ENCODE peak calls at places on chromosomes 12 and 14, in six cellular contexts. One of them, this sample, is unnamed.

GRCh38 chr12:26434299-26434915 is 239.0 kb downstream of the SSPN start:
- DNase-seq in tibial nerve: no peak
- DNase-seq in transverse colon: peak; percentile 10
- DNase-seq in ovary: no peak
- DNase-seq in HepG2: peak; percentile 48
- DNase-seq in adrenal gland: peak; percentile 60
- DNase-seq in this sample: no peak

GRCh38 chr14:44897844-44898151 is 63.9 kb downstream of the KLHL28 start:
- DNase-seq in tibial nerve: no peak
- DNase-seq in transverse colon: no peak
- DNase-seq in ovary: no peak
- DNase-seq in HepG2: no peak
- DNase-seq in adrenal gland: peak; percentile 78
- DNase-seq in this sample: no peak

GRCh38 chr14:93691042-93691780 is 97.1 kb downstream of the PRIMA1 start:
- DNase-seq in tibial nerve: no peak
- DNase-seq in transverse colon: no peak
- DNase-seq in ovary: no peak
- DNase-seq in HepG2: no peak
- DNase-seq in adrenal gland: no peak
- DNase-seq in this sample: no peak

GRCh38 chr12:122880668-122881067 is 15.3 kb downstream of the VPS37B start:
- DNase-seq in tibial nerve: no peak
- DNase-seq in transverse colon: no peak
- DNase-seq in ovary: no peak
- DNase-seq in HepG2: peak; percentile 47
- DNase-seq in adrenal gland: peak; percentile 51
- DNase-seq in this sample: no peak

GRCh38 chr12:112852127-112852526 is 54.6 kb upstream of the OAS1 start:
- DNase-seq in tibial nerve: no peak
- DNase-seq in transverse colon: no peak
- DNase-seq in ovary: no peak
- DNase-seq in HepG2: no peak
- DNase-seq in adrenal gland: no peak
- DNase-seq in this sample: no peak

GRCh38 chr12:89345830-89346740 is 6.2 kb downstream of the DUSP6 start:
- DNase-seq in tibial nerve: no peak
- DNase-seq in transverse colon: peak; percentile 60
- DNase-seq in ovary: no peak
- DNase-seq in HepG2: no peak
- DNase-seq in adrenal gland: peak; percentile 81
- DNase-seq in this sample: peak; percentile 85

GRCh38 chr12:57236925-57237652 is 7.6 kb downstream of the SHMT2 start:
- DNase-seq in tibial nerve: no peak
- DNase-seq in transverse colon: no peak
- DNase-seq in ovary: no peak
- DNase-seq in HepG2: no peak
- DNase-seq in adrenal gland: no peak
- DNase-seq in this sample: no peak

GRCh38 chr14:22159049-22159448 is 430.0 kb downstream of the DAD1 start:
- DNase-seq in tibial nerve: no peak
- DNase-seq in transverse colon: no peak
- DNase-seq in ovary: no peak
- DNase-seq in HepG2: no peak
- DNase-seq in adrenal gland: no peak
- DNase-seq in this sample: no peak

GRCh38 chr12:69466867-69467266 is 3.3 kb upstream of the FRS2 start:
- DNase-seq in tibial nerve: no peak
- DNase-seq in transverse colon: no peak
- DNase-seq in ovary: no peak
- DNase-seq in HepG2: peak; percentile 16
- DNase-seq in adrenal gland: no peak
- DNase-seq in this sample: no peak

GRCh38 chr12:106914796-106915634 is 40.7 kb upstream of the TMEM263 start:
- DNase-seq in tibial nerve: no peak
- DNase-seq in transverse colon: no peak
- DNase-seq in ovary: no peak
- DNase-seq in HepG2: no peak
- DNase-seq in adrenal gland: no peak
- DNase-seq in this sample: no peak

GRCh38 chr12:77442633-77443032 is 377.3 kb upstream of the E2F7 start:
- DNase-seq in tibial nerve: no peak
- DNase-seq in transverse colon: no peak
- DNase-seq in ovary: no peak
- DNase-seq in HepG2: no peak
- DNase-seq in adrenal gland: no peak
- DNase-seq in this sample: no peak

GRCh38 chr12:87678453-87678852 is 350.7 kb downstream of the C12orf50 start:
- DNase-seq in tibial nerve: no peak
- DNase-seq in transverse colon: no peak
- DNase-seq in ovary: no peak
- DNase-seq in HepG2: no peak
- DNase-seq in adrenal gland: no peak
- DNase-seq in this sample: no peak

GRCh38 chr14:102878174-102878969 is 44.1 kb upstream of the AMN start:
- DNase-seq in tibial nerve: no peak
- DNase-seq in transverse colon: peak; percentile 44
- DNase-seq in ovary: no peak
- DNase-seq in HepG2: no peak
- DNase-seq in adrenal gland: no peak
- DNase-seq in this sample: peak; percentile 80

GRCh38 chr12:133192847-133193246 is 11.6 kb downstream of the ZNF268 start:
- DNase-seq in tibial nerve: no peak
- DNase-seq in transverse colon: no peak
- DNase-seq in ovary: no peak
- DNase-seq in HepG2: no peak
- DNase-seq in adrenal gland: no peak
- DNase-seq in this sample: no peak

GRCh38 chr12:79452906-79453305 is 237.9 kb downstream of the PAWR start:
- DNase-seq in tibial nerve: no peak
- DNase-seq in transverse colon: no peak
- DNase-seq in ovary: no peak
- DNase-seq in HepG2: no peak
- DNase-seq in adrenal gland: no peak
- DNase-seq in this sample: no peak

GRCh38 chr12:59429766-59430165 is 166.1 kb upstream of the SLC16A7 start:
- DNase-seq in tibial nerve: no peak
- DNase-seq in transverse colon: no peak
- DNase-seq in ovary: no peak
- DNase-seq in HepG2: no peak
- DNase-seq in adrenal gland: no peak
- DNase-seq in this sample: no peak

GRCh38 chr14:20998139-20998538 is 954 bp upstream of the SLC39A2 start:
- DNase-seq in tibial nerve: no peak
- DNase-seq in transverse colon: peak; percentile 51
- DNase-seq in ovary: no peak
- DNase-seq in HepG2: no peak
- DNase-seq in adrenal gland: no peak
- DNase-seq in this sample: no peak

GRCh38 chr12:91914701-91915100 is 230.9 kb downstream of the BTG1 start:
- DNase-seq in tibial nerve: no peak
- DNase-seq in transverse colon: no peak
- DNase-seq in ovary: no peak
- DNase-seq in HepG2: no peak
- DNase-seq in adrenal gland: no peak
- DNase-seq in this sample: no peak

GRCh38 chr14:25049127-25049558 is 804 bp downstream of the STXBP6 start:
- DNase-seq in tibial nerve: no peak
- DNase-seq in transverse colon: peak; percentile 20
- DNase-seq in ovary: no peak
- DNase-seq in HepG2: no peak
- DNase-seq in adrenal gland: no peak
- DNase-seq in this sample: peak; percentile 88

GRCh38 chr12:94151577-94151976 is 3.2 kb downstream of the PLXNC1 start:
- DNase-seq in tibial nerve: no peak
- DNase-seq in transverse colon: peak; percentile 59
- DNase-seq in ovary: no peak
- DNase-seq in HepG2: peak; percentile 81
- DNase-seq in adrenal gland: no peak
- DNase-seq in this sample: no peak

GRCh38 chr12:93972411-93973208 is 175.8 kb upstream of the PLXNC1 start:
- DNase-seq in tibial nerve: no peak
- DNase-seq in transverse colon: no peak
- DNase-seq in ovary: no peak
- DNase-seq in HepG2: no peak
- DNase-seq in adrenal gland: no peak
- DNase-seq in this sample: no peak

GRCh38 chr14:29463727-29464370 is 463.8 kb downstream of the PRKD1 start:
- DNase-seq in tibial nerve: no peak
- DNase-seq in transverse colon: no peak
- DNase-seq in ovary: no peak
- DNase-seq in HepG2: no peak
- DNase-seq in adrenal gland: no peak
- DNase-seq in this sample: no peak

GRCh38 chr12:23855813-23856212 is 93.7 kb downstream of the SOX5 start:
- DNase-seq in tibial nerve: no peak
- DNase-seq in transverse colon: no peak
- DNase-seq in ovary: no peak
- DNase-seq in HepG2: no peak
- DNase-seq in adrenal gland: no peak
- DNase-seq in this sample: no peak

GRCh38 chr14:21915814-21916213 is 242.2 kb upstream of the OR4E1 start:
- DNase-seq in tibial nerve: no peak
- DNase-seq in transverse colon: no peak
- DNase-seq in ovary: no peak
- DNase-seq in HepG2: peak; percentile 40
- DNase-seq in adrenal gland: no peak
- DNase-seq in this sample: no peak

GRCh38 chr12:126397071-126397571 is 1331.9 kb downstream of the AACS start:
- DNase-seq in tibial nerve: no peak
- DNase-seq in transverse colon: no peak
- DNase-seq in ovary: no peak
- DNase-seq in HepG2: no peak
- DNase-seq in adrenal gland: no peak
- DNase-seq in this sample: no peak

GRCh38 chr12:68001486-68002466 is 12.5 kb downstream of the IFNG-AS1 start:
- DNase-seq in tibial nerve: no peak
- DNase-seq in transverse colon: no peak
- DNase-seq in ovary: no peak
- DNase-seq in HepG2: no peak
- DNase-seq in adrenal gland: no peak
- DNase-seq in this sample: no peak

GRCh38 chr14:34453226-34453625 is 8.8 kb downstream of the SPTSSA start:
- DNase-seq in tibial nerve: no peak
- DNase-seq in transverse colon: no peak
- DNase-seq in ovary: no peak
- DNase-seq in HepG2: no peak
- DNase-seq in adrenal gland: no peak
- DNase-seq in this sample: no peak

DNA sequence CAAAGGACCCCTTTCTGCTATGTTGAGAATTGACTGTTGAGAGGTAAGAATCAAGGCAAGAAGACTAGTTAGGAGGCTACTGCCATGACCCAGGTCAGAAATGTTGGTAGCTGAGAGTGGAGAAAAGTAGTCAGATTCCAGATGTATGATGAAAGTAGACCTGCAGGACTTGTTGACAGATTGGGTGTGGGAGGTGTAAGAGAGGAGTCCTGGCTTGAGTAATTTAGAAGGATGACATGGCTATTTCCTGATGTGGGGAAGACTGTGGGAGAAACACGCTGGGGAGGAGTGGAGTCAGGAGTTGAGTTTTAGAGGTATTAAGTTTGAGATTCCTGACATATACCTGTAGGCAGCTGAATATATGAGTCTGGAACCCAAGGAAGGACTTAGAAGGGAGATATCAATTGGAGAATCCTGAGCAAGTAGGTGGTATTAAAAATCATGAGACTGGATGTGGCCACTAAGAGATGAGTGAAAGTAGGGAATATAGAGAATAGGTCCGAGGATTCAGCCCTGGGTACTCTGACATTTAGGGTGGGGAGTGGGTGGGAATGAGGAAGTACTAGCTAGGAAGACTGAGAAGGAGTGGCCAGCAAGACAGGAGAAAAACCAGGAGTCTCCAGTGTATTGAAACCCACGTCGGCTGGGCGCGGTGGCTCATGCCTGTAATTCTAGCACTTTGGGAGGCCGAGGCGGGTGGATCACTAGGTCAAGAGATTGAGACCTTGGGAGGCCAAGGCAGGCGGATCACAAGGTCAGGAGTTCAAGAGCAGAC is 12.6 kb upstream of the DDX47 start:
- DNase-seq in tibial nerve: no peak
- DNase-seq in transverse colon: no peak
- DNase-seq in ovary: no peak
- DNase-seq in HepG2: no peak
- DNase-seq in adrenal gland: no peak
- DNase-seq in this sample: no peak
- H3K4me3 ChIP-seq in tibial nerve: no peak overlapping the region
- H3K4me3 ChIP-seq in transverse colon: no peak overlapping the region
- H3K4me3 ChIP-seq in ovary: no peak overlapping the region
- H3K4me3 ChIP-seq in HepG2: no peak overlapping the region
- H3K4me3 ChIP-seq in adrenal gland: no peak overlapping the region
- H3K4me3 ChIP-seq in this sample: no peak overlapping the region

DNA sequence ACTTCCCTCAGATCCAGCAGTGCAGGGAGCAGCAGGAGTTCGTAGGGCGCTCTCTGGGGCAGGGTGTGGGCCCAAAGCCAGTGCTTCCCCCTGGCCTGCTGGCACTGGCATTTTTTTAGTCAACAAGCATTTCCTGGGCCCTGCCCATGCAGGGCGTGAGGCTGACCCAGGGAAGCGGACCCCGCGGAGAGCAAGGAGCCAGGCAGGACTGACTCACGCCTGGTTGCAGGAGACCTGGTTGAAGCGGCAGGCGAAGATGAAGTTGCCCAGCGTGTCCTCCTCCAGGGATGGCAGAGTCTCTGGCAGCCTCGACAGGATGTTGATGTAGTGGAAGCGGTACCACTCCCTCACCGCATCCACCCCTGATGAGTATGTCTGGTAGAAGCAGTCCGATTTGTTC is 13.5 kb downstream of the SCNN1A start:
- DNase-seq in tibial nerve: no peak
- DNase-seq in transverse colon: peak; percentile 84
- DNase-seq in ovary: no peak
- DNase-seq in HepG2: no peak
- DNase-seq in adrenal gland: peak; percentile 62
- DNase-seq in this sample: peak; percentile 47
- TF ChIP-seq POLR2A in tibial nerve: no peak
- TF ChIP-seq POLR2A in transverse colon: no peak
- TF ChIP-seq POLR2A in ovary: no peak
- TF ChIP-seq POLR2A in HepG2: no peak
- TF ChIP-seq POLR2A in adrenal gland: no peak
- TF ChIP-seq POLR2A in this sample: no peak

DNA sequence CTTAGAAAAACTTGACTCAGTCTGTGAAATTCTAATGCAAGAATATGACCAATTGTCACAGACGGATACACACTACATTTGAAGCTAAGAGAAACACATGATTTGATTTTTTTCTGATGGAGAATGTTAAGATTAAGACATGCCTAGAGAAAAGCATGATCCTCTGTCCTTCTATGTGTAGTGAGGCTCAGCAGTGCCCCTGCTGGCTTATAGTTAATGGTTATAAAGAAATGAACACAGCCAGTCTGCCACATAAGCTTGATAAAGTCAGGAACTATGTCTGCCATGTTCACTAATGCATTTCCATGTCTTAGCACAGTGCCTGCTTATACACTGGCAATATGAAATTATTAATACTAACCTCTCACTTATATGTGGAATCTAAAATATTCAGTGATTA is 168.1 kb upstream of the DAAM1 start:
- DNase-seq in tibial nerve: no peak
- DNase-seq in transverse colon: no peak
- DNase-seq in ovary: no peak
- DNase-seq in HepG2: no peak
- DNase-seq in adrenal gland: no peak
- DNase-seq in this sample: no peak
- TF ChIP-seq CTCF in tibial nerve: no peak
- TF ChIP-seq CTCF in transverse colon: peak; percentile 25
- TF ChIP-seq CTCF in ovary: no peak
- TF ChIP-seq CTCF in HepG2: peak; percentile 46
- TF ChIP-seq CTCF in adrenal gland: peak; percentile 35
- TF ChIP-seq CTCF in this sample: no peak

GRCh38 chr12:32902287-32902996 is 5.9 kb upstream of the PKP2 start:
- DNase-seq in tibial nerve: no peak
- DNase-seq in transverse colon: no peak
- DNase-seq in ovary: no peak
- DNase-seq in HepG2: no peak
- DNase-seq in adrenal gland: no peak
- DNase-seq in this sample: no peak
- H3K4me3 ChIP-seq in tibial nerve: no peak overlapping the region
- H3K4me3 ChIP-seq in transverse colon: no peak overlapping the region
- H3K4me3 ChIP-seq in ovary: no peak overlapping the region
- H3K4me3 ChIP-seq in HepG2: no peak overlapping the region
- H3K4me3 ChIP-seq in adrenal gland: no peak overlapping the region
- H3K4me3 ChIP-seq in this sample: no peak overlapping the region